ENCODE peak calls at places on chromosomes 1 and 21, in nine cellular contexts. One of them, this sample, is unnamed.

GRCh38 chr1:171809834-171810233 is 28.4 kb downstream of the METTL13 start:
- DNase-seq in lung: no peak
- DNase-seq in neural progenitor cell: no peak
- DNase-seq in OCI-LY7: no peak
- DNase-seq in endodermal cell: no peak
- DNase-seq in thoracic aorta: no peak
- DNase-seq in kidney epithelial cell: no peak
- DNase-seq in colonic mucosa: no peak
- DNase-seq in pancreas: no peak
- DNase-seq in this sample: no peak

GRCh38 chr21:32626633-32627196 is 14.5 kb upstream of the CFAP298 start:
- DNase-seq in lung: no peak
- DNase-seq in neural progenitor cell: no peak
- DNase-seq in OCI-LY7: no peak
- DNase-seq in endodermal cell: no peak
- DNase-seq in thoracic aorta: no peak
- DNase-seq in kidney epithelial cell: no peak
- DNase-seq in colonic mucosa: no peak
- DNase-seq in pancreas: no peak
- DNase-seq in this sample: no peak

GRCh38 chr1:212211371-212211770 is 73.8 kb upstream of the PPP2R5A start:
- DNase-seq in lung: no peak
- DNase-seq in neural progenitor cell: no peak
- DNase-seq in OCI-LY7: no peak
- DNase-seq in endodermal cell: no peak
- DNase-seq in thoracic aorta: no peak
- DNase-seq in kidney epithelial cell: no peak
- DNase-seq in colonic mucosa: no peak
- DNase-seq in pancreas: no peak
- DNase-seq in this sample: no peak

GRCh38 chr1:190205713-190206112 is 272.0 kb downstream of the BRINP3 start:
- DNase-seq in lung: no peak
- DNase-seq in neural progenitor cell: no peak
- DNase-seq in OCI-LY7: no peak
- DNase-seq in endodermal cell: no peak
- DNase-seq in thoracic aorta: no peak
- DNase-seq in kidney epithelial cell: no peak
- DNase-seq in colonic mucosa: no peak
- DNase-seq in pancreas: no peak
- DNase-seq in this sample: no peak

GRCh38 chr1:112689196-112689841 is 14.9 kb downstream of the MOV10 start:
- DNase-seq in lung: no peak
- DNase-seq in neural progenitor cell: no peak
- DNase-seq in OCI-LY7: no peak
- DNase-seq in endodermal cell: no peak
- DNase-seq in thoracic aorta: no peak
- DNase-seq in kidney epithelial cell: no peak
- DNase-seq in colonic mucosa: no peak
- DNase-seq in pancreas: no peak
- DNase-seq in this sample: no peak

GRCh38 chr1:215863796-215864195 is 296.7 kb downstream of the KCTD3 start:
- DNase-seq in lung: no peak
- DNase-seq in neural progenitor cell: no peak
- DNase-seq in OCI-LY7: peak; percentile 0
- DNase-seq in endodermal cell: no peak
- DNase-seq in thoracic aorta: no peak
- DNase-seq in kidney epithelial cell: no peak
- DNase-seq in colonic mucosa: no peak
- DNase-seq in pancreas: no peak
- DNase-seq in this sample: no peak

GRCh38 chr1:64129708-64130107 is 73.7 kb upstream of the UBE2U start:
- DNase-seq in lung: no peak
- DNase-seq in neural progenitor cell: no peak
- DNase-seq in OCI-LY7: no peak
- DNase-seq in endodermal cell: no peak
- DNase-seq in thoracic aorta: no peak
- DNase-seq in kidney epithelial cell: no peak
- DNase-seq in colonic mucosa: no peak
- DNase-seq in pancreas: no peak
- DNase-seq in this sample: no peak

GRCh38 chr1:100896481-100896982 is 642 bp downstream of the SLC30A7 start:
- DNase-seq in lung: peak; percentile 33
- DNase-seq in neural progenitor cell: peak; percentile 14
- DNase-seq in OCI-LY7: peak; percentile 64
- DNase-seq in endodermal cell: peak; percentile 71
- DNase-seq in thoracic aorta: no peak
- DNase-seq in kidney epithelial cell: no peak
- DNase-seq in colonic mucosa: peak; percentile 54
- DNase-seq in pancreas: peak; percentile 13
- DNase-seq in this sample: peak; percentile 18

GRCh38 chr1:205442051-205442721 is 13.7 kb downstream of the BLACAT1 start:
- DNase-seq in lung: peak; percentile 65
- DNase-seq in neural progenitor cell: peak; percentile 82
- DNase-seq in OCI-LY7: no peak
- DNase-seq in endodermal cell: peak; percentile 68
- DNase-seq in thoracic aorta: no peak
- DNase-seq in kidney epithelial cell: no peak
- DNase-seq in colonic mucosa: no peak
- DNase-seq in pancreas: no peak
- DNase-seq in this sample: peak; percentile 41

GRCh38 chr1:169468982-169469381 is 16.8 kb downstream of the SLC19A2 start:
- DNase-seq in lung: no peak
- DNase-seq in neural progenitor cell: no peak
- DNase-seq in OCI-LY7: no peak
- DNase-seq in endodermal cell: no peak
- DNase-seq in thoracic aorta: no peak
- DNase-seq in kidney epithelial cell: no peak
- DNase-seq in colonic mucosa: no peak
- DNase-seq in pancreas: no peak
- DNase-seq in this sample: no peak

GRCh38 chr1:203899869-203900714 is 38.7 kb downstream of the SNRPE start:
- DNase-seq in lung: no peak
- DNase-seq in neural progenitor cell: no peak
- DNase-seq in OCI-LY7: no peak
- DNase-seq in endodermal cell: no peak
- DNase-seq in thoracic aorta: no peak
- DNase-seq in kidney epithelial cell: no peak
- DNase-seq in colonic mucosa: no peak
- DNase-seq in pancreas: no peak
- DNase-seq in this sample: no peak

GRCh38 chr1:23118957-23119792 is 49.5 kb downstream of the LUZP1 start:
- DNase-seq in lung: no peak
- DNase-seq in neural progenitor cell: no peak
- DNase-seq in OCI-LY7: no peak
- DNase-seq in endodermal cell: no peak
- DNase-seq in thoracic aorta: no peak
- DNase-seq in kidney epithelial cell: no peak
- DNase-seq in colonic mucosa: no peak
- DNase-seq in pancreas: no peak
- DNase-seq in this sample: no peak

GRCh38 chr1:41423511-41424191 is 60.8 kb downstream of the EDN2 start:
- DNase-seq in lung: no peak
- DNase-seq in neural progenitor cell: peak; percentile 56
- DNase-seq in OCI-LY7: no peak
- DNase-seq in endodermal cell: peak; percentile 81
- DNase-seq in thoracic aorta: no peak
- DNase-seq in kidney epithelial cell: no peak
- DNase-seq in colonic mucosa: no peak
- DNase-seq in pancreas: no peak
- DNase-seq in this sample: no peak

GRCh38 chr1:113205980-113206766 is 133.2 kb downstream of the LRIG2 start:
- DNase-seq in lung: peak; percentile 68
- DNase-seq in neural progenitor cell: no peak
- DNase-seq in OCI-LY7: no peak
- DNase-seq in endodermal cell: no peak
- DNase-seq in thoracic aorta: no peak
- DNase-seq in kidney epithelial cell: peak; percentile 7
- DNase-seq in colonic mucosa: no peak
- DNase-seq in pancreas: no peak
- DNase-seq in this sample: peak; percentile 72

GRCh38 chr1:95685091-95685490 is 451.1 kb downstream of the RWDD3 start:
- DNase-seq in lung: no peak
- DNase-seq in neural progenitor cell: peak; percentile 24
- DNase-seq in OCI-LY7: no peak
- DNase-seq in endodermal cell: peak; percentile 49
- DNase-seq in thoracic aorta: no peak
- DNase-seq in kidney epithelial cell: no peak
- DNase-seq in colonic mucosa: no peak
- DNase-seq in pancreas: no peak
- DNase-seq in this sample: no peak

GRCh38 chr1:95679262-95679661 is 445.3 kb downstream of the RWDD3 start:
- DNase-seq in lung: no peak
- DNase-seq in neural progenitor cell: no peak
- DNase-seq in OCI-LY7: no peak
- DNase-seq in endodermal cell: peak; percentile 42
- DNase-seq in thoracic aorta: no peak
- DNase-seq in kidney epithelial cell: no peak
- DNase-seq in colonic mucosa: no peak
- DNase-seq in pancreas: no peak
- DNase-seq in this sample: no peak
- TF ChIP-seq CTCF in lung: no peak
- TF ChIP-seq CTCF in neural progenitor cell: no peak
- TF ChIP-seq CTCF in OCI-LY7: no peak
- TF ChIP-seq CTCF in endodermal cell: peak; percentile 40
- TF ChIP-seq CTCF in thoracic aorta: no peak
- TF ChIP-seq CTCF in kidney epithelial cell: no peak
- TF ChIP-seq CTCF in colonic mucosa: no peak
- TF ChIP-seq CTCF in pancreas: no peak
- TF ChIP-seq CTCF in this sample: no peak

GRCh38 chr1:54410359-54410758 is 4.2 kb upstream of the SSBP3 start:
- DNase-seq in lung: no peak
- DNase-seq in neural progenitor cell: no peak
- DNase-seq in OCI-LY7: no peak
- DNase-seq in endodermal cell: no peak
- DNase-seq in thoracic aorta: no peak
- DNase-seq in kidney epithelial cell: no peak
- DNase-seq in colonic mucosa: no peak
- DNase-seq in pancreas: no peak
- DNase-seq in this sample: no peak

GRCh38 chr1:54409156-54410142 is 3.3 kb upstream of the SSBP3 start:
- DNase-seq in lung: no peak
- DNase-seq in neural progenitor cell: no peak
- DNase-seq in OCI-LY7: peak; percentile 60
- DNase-seq in endodermal cell: peak; percentile 87
- DNase-seq in thoracic aorta: no peak
- DNase-seq in kidney epithelial cell: no peak
- DNase-seq in colonic mucosa: peak; percentile 78
- DNase-seq in pancreas: no peak
- DNase-seq in this sample: no peak

GRCh38 chr1:54407201-54407956 is 1.2 kb upstream of the SSBP3 start:
- DNase-seq in lung: peak; percentile 78
- DNase-seq in neural progenitor cell: peak; percentile 93
- DNase-seq in OCI-LY7: peak; percentile 97
- DNase-seq in endodermal cell: peak; percentile 86
- DNase-seq in thoracic aorta: peak; percentile 22
- DNase-seq in kidney epithelial cell: peak; percentile 69
- DNase-seq in colonic mucosa: peak; percentile 85
- DNase-seq in pancreas: peak; percentile 70
- DNase-seq in this sample: peak; percentile 83

GRCh38 chr1:54407957-54408700 is 1.9 kb upstream of the SSBP3 start:
- DNase-seq in lung: no peak
- DNase-seq in neural progenitor cell: peak; percentile 60
- DNase-seq in OCI-LY7: no peak
- DNase-seq in endodermal cell: peak; percentile 71
- DNase-seq in thoracic aorta: no peak
- DNase-seq in kidney epithelial cell: peak; percentile 69
- DNase-seq in colonic mucosa: no peak
- DNase-seq in pancreas: no peak
- DNase-seq in this sample: no peak

GRCh38 chr1:54408701-54409066 is 2.5 kb upstream of the SSBP3 start:
- DNase-seq in lung: no peak
- DNase-seq in neural progenitor cell: no peak
- DNase-seq in OCI-LY7: no peak
- DNase-seq in endodermal cell: no peak
- DNase-seq in thoracic aorta: no peak
- DNase-seq in kidney epithelial cell: no peak
- DNase-seq in colonic mucosa: no peak
- DNase-seq in pancreas: no peak
- DNase-seq in this sample: no peak
- H3K4me3 ChIP-seq in lung: no peak overlapping the region
- H3K4me3 ChIP-seq in neural progenitor cell: no peak overlapping the region
- H3K4me3 ChIP-seq in OCI-LY7: no peak overlapping the region
- H3K4me3 ChIP-seq in endodermal cell: peak overlapping the region; percentile 5
- H3K4me3 ChIP-seq in thoracic aorta: no peak overlapping the region
- H3K4me3 ChIP-seq in kidney epithelial cell: no peak overlapping the region
- H3K4me3 ChIP-seq in colonic mucosa: no peak overlapping the region
- H3K4me3 ChIP-seq in pancreas: no peak overlapping the region
- H3K4me3 ChIP-seq in this sample: no peak overlapping the region

GRCh38 chr1:236605030-236605806 is 902 bp upstream of the HEATR1 start:
- DNase-seq in lung: no peak
- DNase-seq in neural progenitor cell: no peak
- DNase-seq in OCI-LY7: no peak
- DNase-seq in endodermal cell: no peak
- DNase-seq in thoracic aorta: no peak
- DNase-seq in kidney epithelial cell: no peak
- DNase-seq in colonic mucosa: no peak
- DNase-seq in pancreas: no peak
- DNase-seq in this sample: no peak

GRCh38 chr1:236602171-236602570 is 2.1 kb downstream of the HEATR1 start:
- DNase-seq in lung: no peak
- DNase-seq in neural progenitor cell: no peak
- DNase-seq in OCI-LY7: no peak
- DNase-seq in endodermal cell: no peak
- DNase-seq in thoracic aorta: no peak
- DNase-seq in kidney epithelial cell: no peak
- DNase-seq in colonic mucosa: no peak
- DNase-seq in pancreas: no peak
- DNase-seq in this sample: no peak

GRCh38 chr1:236603896-236604217 is 459 bp downstream of the HEATR1 start:
- DNase-seq in lung: no peak
- DNase-seq in neural progenitor cell: no peak
- DNase-seq in OCI-LY7: no peak
- DNase-seq in endodermal cell: no peak
- DNase-seq in thoracic aorta: no peak
- DNase-seq in kidney epithelial cell: no peak
- DNase-seq in colonic mucosa: peak; percentile 19
- DNase-seq in pancreas: no peak
- DNase-seq in this sample: no peak

GRCh38 chr1:236608930-236609726 is 4.8 kb upstream of the HEATR1 start:
- DNase-seq in lung: peak; percentile 41
- DNase-seq in neural progenitor cell: peak; percentile 72
- DNase-seq in OCI-LY7: peak; percentile 20
- DNase-seq in endodermal cell: peak; percentile 88
- DNase-seq in thoracic aorta: no peak
- DNase-seq in kidney epithelial cell: peak; percentile 18
- DNase-seq in colonic mucosa: peak; percentile 48
- DNase-seq in pancreas: peak; percentile 66
- DNase-seq in this sample: no peak

GRCh38 chr1:236604218-236605029 is at the start of gene HEATR1:
- DNase-seq in lung: peak; percentile 93
- DNase-seq in neural progenitor cell: peak; percentile 95
- DNase-seq in OCI-LY7: peak; percentile 91
- DNase-seq in endodermal cell: peak; percentile 98
- DNase-seq in thoracic aorta: peak; percentile 84
- DNase-seq in kidney epithelial cell: peak; percentile 84
- DNase-seq in colonic mucosa: peak; percentile 94
- DNase-seq in pancreas: peak; percentile 92
- DNase-seq in this sample: peak; percentile 74
- TF ChIP-seq CTCF in lung: no peak
- TF ChIP-seq CTCF in neural progenitor cell: no peak
- TF ChIP-seq CTCF in OCI-LY7: peak; percentile 6
- TF ChIP-seq CTCF in endodermal cell: no peak
- TF ChIP-seq CTCF in thoracic aorta: no peak
- TF ChIP-seq CTCF in kidney epithelial cell: no peak
- TF ChIP-seq CTCF in colonic mucosa: no peak
- TF ChIP-seq CTCF in pancreas: no peak
- TF ChIP-seq CTCF in this sample: no peak

GRCh38 chr1:183331095-183331742 is 87.0 kb downstream of the NMNAT2 start:
- DNase-seq in lung: no peak
- DNase-seq in neural progenitor cell: peak; percentile 62
- DNase-seq in OCI-LY7: no peak
- DNase-seq in endodermal cell: peak; percentile 89
- DNase-seq in thoracic aorta: no peak
- DNase-seq in kidney epithelial cell: no peak
- DNase-seq in colonic mucosa: no peak
- DNase-seq in pancreas: no peak
- DNase-seq in this sample: no peak
- H3K4me3 ChIP-seq in lung: no peak overlapping the region
- H3K4me3 ChIP-seq in neural progenitor cell: peak overlapping the region; percentile 7
- H3K4me3 ChIP-seq in OCI-LY7: no peak overlapping the region
- H3K4me3 ChIP-seq in endodermal cell: no peak overlapping the region
- H3K4me3 ChIP-seq in thoracic aorta: no peak overlapping the region
- H3K4me3 ChIP-seq in kidney epithelial cell: no peak overlapping the region
- H3K4me3 ChIP-seq in colonic mucosa: no peak overlapping the region
- H3K4me3 ChIP-seq in pancreas: no peak overlapping the region
- H3K4me3 ChIP-seq in this sample: no peak overlapping the region